ENCODE peak calls at places on chromosomes 1 and 21, in eight cellular contexts. M, K, V, Y, F, H, T and A are unnamed samples.
A peak's percentile ranks its signal among the peaks of the same experiment; 100 is the strongest.

GRCh38 chr1:18764362-18764761 is 95.1 kb downstream of the TAS1R2 start:
- DNase-seq in M (no peak), F (no peak), H (no peak), V (no peak), Y (no peak), T (no peak), K (no peak), A (no peak)

GRCh38 chr1:216600730-216601426 is 122.4 kb downstream of the ESRRG start:
- DNase-seq in T (peak; percentile 65), M (peak; percentile 36), K (no peak), Y (no peak), V (peak; percentile 82), H (peak; percentile 85), F (peak; percentile 18), A (peak; percentile 79)

GRCh38 chr1:219310181-219310728 is 136.6 kb downstream of the LYPLAL1 start:
- DNase-seq in H (no peak), F (peak; percentile 99), T (no peak), Y (no peak), V (peak; percentile 22), K (no peak), M (no peak), A (no peak)

GRCh38 chr1:218480691-218481099 is 135.6 kb downstream of the TGFB2 start:
- DNase-seq in M (no peak), T (no peak), H (no peak), Y (no peak), K (no peak), V (peak; percentile 98), F (peak; percentile 16), A (no peak)

GRCh38 chr1:162696286-162696862 is 64.1 kb downstream of the DDR2 start:
- DNase-seq in K (no peak), V (peak; percentile 93), H (peak; percentile 53), T (peak; percentile 89), M (no peak), F (peak; percentile 72), Y (no peak), A (peak; percentile 91)

GRCh38 chr21:33372582-33372981 is 30.6 kb upstream of the IFNGR2 start:
- DNase-seq in K (no peak), H (no peak), Y (no peak), V (no peak), M (no peak), T (no peak), F (no peak), A (no peak)

GRCh38 chr1:223091928-223092327 is 51.1 kb downstream of the TLR5 start:
- DNase-seq in T (no peak), H (no peak), Y (no peak), M (no peak), K (no peak), V (no peak), F (no peak), A (no peak)

GRCh38 chr1:170498896-170499295 is 33.1 kb upstream of the GORAB start:
- DNase-seq in F (no peak), M (no peak), T (no peak), H (no peak), K (no peak), Y (no peak), V (no peak), A (no peak)

GRCh38 chr1:5505944-5506343 is 486.3 kb downstream of the NPHP4 start:
- DNase-seq in Y (no peak), F (no peak), M (no peak), H (no peak), T (no peak), K (no peak), V (no peak), A (no peak)

GRCh38 chr1:209652873-209653401 is 712 bp upstream of the LAMB3 start:
- DNase-seq in Y (no peak), F (peak; percentile 70), M (peak; percentile 94), V (peak; percentile 100), K (peak; percentile 52), H (peak; percentile 97), T (no peak), A (peak; percentile 77)

GRCh38 chr21:43979654-43980053 is 32.5 kb upstream of the TRAPPC10 start:
- DNase-seq in V (no peak), Y (no peak), M (no peak), K (no peak), F (no peak), T (no peak), H (no peak), A (no peak)

GRCh38 chr1:4584471-4584870 is 69.9 kb upstream of the AJAP1 start:
- DNase-seq in F (no peak), Y (peak; percentile 60), K (no peak), H (no peak), M (no peak), T (no peak), V (no peak), A (no peak)

GRCh38 chr1:151325646-151326429 is 1.4 kb downstream of the PI4KB start:
- DNase-seq in K (no peak), T (no peak), Y (peak; percentile 26), V (peak; percentile 92), F (no peak), M (no peak), H (no peak), A (no peak)

GRCh38 chr1:43453442-43454269 is at the start of gene HYI:
- DNase-seq in H (peak; percentile 92), T (peak; percentile 67), V (peak; percentile 89), Y (no peak), M (peak; percentile 84), K (peak; percentile 51), F (no peak), A (peak; percentile 87)

GRCh38 chr21:40351006-40351405 is 483.8 kb downstream of the PCP4 start:
- DNase-seq in K (no peak), V (no peak), H (no peak), F (no peak), T (no peak), Y (no peak), M (no peak), A (no peak)

GRCh38 chr21:45016491-45017375 is 57.6 kb upstream of the ADARB1 start:
- DNase-seq in M (no peak), H (no peak), V (no peak), T (no peak), Y (no peak), K (no peak), F (no peak), A (no peak)

GRCh38 chr21:45019076-45019886 is 55.1 kb upstream of the ADARB1 start:
- DNase-seq in Y (no peak), K (no peak), V (no peak), T (no peak), F (no peak), H (no peak), M (no peak), A (no peak)

GRCh38 chr21:45017376-45017960 is 56.9 kb upstream of the ADARB1 start:
- DNase-seq in Y (no peak), F (no peak), K (no peak), V (no peak), H (no peak), T (no peak), M (no peak), A (no peak)

GRCh38 chr21:45019887-45020537 is 54.4 kb upstream of the ADARB1 start:
- DNase-seq in F (no peak), M (no peak), H (no peak), K (no peak), Y (no peak), V (no peak), T (no peak), A (no peak)

GRCh38 chr21:45018131-45019075 is 56.0 kb upstream of the ADARB1 start:
- DNase-seq in F (no peak), M (no peak), K (peak; percentile 75), H (no peak), Y (no peak), T (no peak), V (no peak), A (no peak)
- H3K9ac ChIP-seq in F (no peak overlapping the region), M (no peak overlapping the region), K (no peak overlapping the region), H (no peak overlapping the region), Y (no peak overlapping the region), T (peak overlapping the region; percentile 78), V (no peak overlapping the region), A (no peak overlapping the region)

DNA sequence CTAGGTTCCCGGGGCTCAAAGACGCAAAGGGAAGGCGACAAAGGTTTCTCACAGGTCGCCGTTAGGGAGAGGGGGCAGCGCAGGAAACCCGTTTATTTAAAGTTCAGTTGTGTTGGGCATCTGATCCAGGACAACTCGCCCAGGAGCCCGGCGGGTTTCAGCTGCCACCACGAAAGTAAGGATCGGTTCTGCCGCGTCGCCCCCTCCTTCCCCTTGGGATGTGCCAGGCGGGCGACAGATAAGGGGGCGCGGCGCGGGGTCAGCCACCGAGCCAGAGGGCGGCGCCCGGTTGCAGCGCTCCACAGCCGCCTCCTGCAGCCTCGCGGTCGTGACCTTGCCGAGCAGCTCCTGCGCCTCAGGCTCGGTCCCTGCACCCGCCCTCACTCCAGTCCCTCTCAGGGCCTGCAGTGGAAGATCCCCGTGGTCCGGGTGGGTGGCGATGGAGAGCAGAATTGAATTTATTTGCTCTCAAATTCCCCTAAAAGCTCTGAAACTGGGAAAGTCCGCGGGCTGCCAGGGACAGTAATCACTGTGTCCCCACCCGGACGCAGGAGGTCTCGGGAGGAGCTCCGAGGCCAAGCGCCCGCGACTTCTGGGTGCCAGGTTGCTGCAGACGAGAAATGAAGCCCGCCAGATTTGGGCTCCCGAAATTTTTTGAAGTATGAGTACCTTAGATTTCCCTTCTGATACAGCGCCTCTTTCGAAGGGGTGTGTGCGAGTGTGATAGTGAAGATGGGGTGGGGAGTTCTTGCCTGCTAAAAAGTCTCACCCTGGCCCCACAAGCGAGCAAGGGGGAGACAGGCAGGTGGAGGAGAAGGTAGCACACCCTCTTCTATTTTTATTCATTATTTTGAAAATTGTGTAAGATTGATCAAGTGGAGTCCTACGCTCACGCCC is 28.4 kb upstream of the NFIA start:
- DNase-seq in M (no peak), F (no peak), V (no peak), H (peak; percentile 61), T (no peak), Y (peak; percentile 63), K (peak; percentile 69), A (no peak)
- H3K4me1 ChIP-seq in M (peaks cover 28% of the 10 kb centered on the region), F (peaks cover 45% of the 10 kb centered on the region), V (peaks cover 17% of the 10 kb centered on the region), H (peaks cover 10% of the 10 kb centered on the region), T (no peaks in the 10 kb centered on the region), Y (peaks cover 33% of the 10 kb centered on the region), K (peaks cover 55% of the 10 kb centered on the region), A (peaks cover 3% of the 10 kb centered on the region)

GRCh38 chr1:107677674-107678073 is 287.3 kb downstream of the VAV3 start:
- DNase-seq in F (no peak), H (no peak), K (no peak), V (no peak), M (no peak), T (no peak), Y (no peak), A (no peak)

GRCh38 chr1:107678993-107679392 is 286.0 kb downstream of the VAV3 start:
- DNase-seq in H (no peak), M (no peak), T (no peak), V (no peak), Y (no peak), F (no peak), K (no peak), A (no peak)

GRCh38 chr1:107680579-107680985 is 284.4 kb downstream of the VAV3 start:
- DNase-seq in M (no peak), K (no peak), H (peak; percentile 64), Y (no peak), F (peak; percentile 78), T (no peak), V (peak; percentile 32), A (no peak)

GRCh38 chr1:107681001-107681479 is 283.9 kb downstream of the VAV3 start:
- DNase-seq in F (peak; percentile 94), Y (no peak), T (no peak), H (peak; percentile 36), M (no peak), K (no peak), V (no peak), A (no peak)

GRCh38 chr1:107679518-107679917 is 285.5 kb downstream of the VAV3 start:
- DNase-seq in M (no peak), F (no peak), H (no peak), V (no peak), K (no peak), T (no peak), Y (no peak), A (no peak)
- H3K9ac ChIP-seq in M (no peak overlapping the region), F (no peak overlapping the region), H (peak overlapping the region; percentile 7), V (no peak overlapping the region), K (no peak overlapping the region), T (no peak overlapping the region), Y (no peak overlapping the region), A (no peak overlapping the region)

GRCh38 chr1:17582124-17582768 is 42.7 kb downstream of the ARHGEF10L start:
- DNase-seq in K (no peak), V (no peak), Y (no peak), F (no peak), T (no peak), H (no peak), M (no peak), A (no peak)
- H3K4me1 ChIP-seq in K (no peaks in the 10 kb centered on the region), V (peaks cover 9% of the 10 kb centered on the region), Y (no peaks in the 10 kb centered on the region), F (peaks cover 87% of the 10 kb centered on the region), T (peaks cover 22% of the 10 kb centered on the region), H (peaks cover 16% of the 10 kb centered on the region), M (peaks cover 5% of the 10 kb centered on the region), A (peaks cover 22% of the 10 kb centered on the region)